ENCODE peak calls at places on chromosomes 5 and 9, in eight cellular contexts. One of them, this sample, is unnamed.

GRCh38 chr5:92371889-92372235 is 988.7 kb upstream of the ARRDC3 start:
- DNase-seq in AG04450: no peak
- DNase-seq in heart left ventricle: no peak
- DNase-seq in SK-N-MC: no peak
- DNase-seq in IMR-90: peak
- DNase-seq in CD8-positive, alpha-beta T cell: no peak
- DNase-seq in GM23248: peak
- DNase-seq in CD8-positive, alpha-beta memory T cell: no peak
- DNase-seq in this sample: no peak

GRCh38 chr9:37085233-37085632 is 35.1 kb upstream of the ZCCHC7 start:
- DNase-seq in AG04450: no peak
- DNase-seq in heart left ventricle: no peak
- DNase-seq in SK-N-MC: no peak
- DNase-seq in IMR-90: no peak
- DNase-seq in CD8-positive, alpha-beta T cell: no peak
- DNase-seq in GM23248: no peak
- DNase-seq in CD8-positive, alpha-beta memory T cell: no peak
- DNase-seq in this sample: no peak

GRCh38 chr9:124788542-124789217 is 11.7 kb downstream of the OLFML2A start:
- DNase-seq in AG04450: no peak
- DNase-seq in heart left ventricle: no peak
- DNase-seq in SK-N-MC: no peak
- DNase-seq in IMR-90: no peak
- DNase-seq in CD8-positive, alpha-beta T cell: no peak
- DNase-seq in GM23248: no peak
- DNase-seq in CD8-positive, alpha-beta memory T cell: no peak
- DNase-seq in this sample: no peak

GRCh38 chr5:34620185-34620584 is 35.9 kb upstream of the RAI14 start:
- DNase-seq in AG04450: no peak
- DNase-seq in heart left ventricle: no peak
- DNase-seq in SK-N-MC: no peak
- DNase-seq in IMR-90: no peak
- DNase-seq in CD8-positive, alpha-beta T cell: no peak
- DNase-seq in GM23248: peak
- DNase-seq in CD8-positive, alpha-beta memory T cell: no peak
- DNase-seq in this sample: no peak

GRCh38 chr5:78320461-78320860 is 26.0 kb upstream of the AP3B1 start:
- DNase-seq in AG04450: peak
- DNase-seq in heart left ventricle: no peak
- DNase-seq in SK-N-MC: peak
- DNase-seq in IMR-90: peak
- DNase-seq in CD8-positive, alpha-beta T cell: no peak
- DNase-seq in GM23248: peak
- DNase-seq in CD8-positive, alpha-beta memory T cell: no peak
- DNase-seq in this sample: no peak

GRCh38 chr9:122812736-122813135 is 12.8 kb downstream of the OR1K1 start:
- DNase-seq in AG04450: no peak
- DNase-seq in heart left ventricle: no peak
- DNase-seq in SK-N-MC: no peak
- DNase-seq in IMR-90: no peak
- DNase-seq in CD8-positive, alpha-beta T cell: no peak
- DNase-seq in GM23248: peak
- DNase-seq in CD8-positive, alpha-beta memory T cell: no peak
- DNase-seq in this sample: no peak

GRCh38 chr5:42985129-42986037 is 54.7 kb downstream of the ANXA2R start:
- DNase-seq in AG04450: no peak
- DNase-seq in heart left ventricle: no peak
- DNase-seq in SK-N-MC: no peak
- DNase-seq in IMR-90: peak
- DNase-seq in CD8-positive, alpha-beta T cell: no peak
- DNase-seq in GM23248: peak
- DNase-seq in CD8-positive, alpha-beta memory T cell: no peak
- DNase-seq in this sample: no peak

GRCh38 chr5:112237456-112237855 is 181.6 kb downstream of the EPB41L4A start:
- DNase-seq in AG04450: no peak
- DNase-seq in heart left ventricle: no peak
- DNase-seq in SK-N-MC: no peak
- DNase-seq in IMR-90: no peak
- DNase-seq in CD8-positive, alpha-beta T cell: no peak
- DNase-seq in GM23248: no peak
- DNase-seq in CD8-positive, alpha-beta memory T cell: no peak
- DNase-seq in this sample: no peak

GRCh38 chr9:103991698-103992097 is 102.4 kb upstream of the SMC2 start:
- DNase-seq in AG04450: no peak
- DNase-seq in heart left ventricle: no peak
- DNase-seq in SK-N-MC: no peak
- DNase-seq in IMR-90: no peak
- DNase-seq in CD8-positive, alpha-beta T cell: no peak
- DNase-seq in GM23248: no peak
- DNase-seq in CD8-positive, alpha-beta memory T cell: no peak
- DNase-seq in this sample: no peak

GRCh38 chr5:16539169-16539666 is 73.6 kb upstream of the ZNF622 start:
- DNase-seq in AG04450: no peak
- DNase-seq in heart left ventricle: peak
- DNase-seq in SK-N-MC: no peak
- DNase-seq in IMR-90: peak
- DNase-seq in CD8-positive, alpha-beta T cell: no peak
- DNase-seq in GM23248: peak
- DNase-seq in CD8-positive, alpha-beta memory T cell: no peak
- DNase-seq in this sample: no peak
- H3K27ac ChIP-seq in AG04450: no peak
- H3K27ac ChIP-seq in heart left ventricle: peak
- H3K27ac ChIP-seq in SK-N-MC: no peak
- H3K27ac ChIP-seq in IMR-90: no peak
- H3K27ac ChIP-seq in CD8-positive, alpha-beta T cell: no peak
- H3K27ac ChIP-seq in GM23248: peak
- H3K27ac ChIP-seq in CD8-positive, alpha-beta memory T cell: no peak
- H3K27ac ChIP-seq in this sample: peak

DNA sequence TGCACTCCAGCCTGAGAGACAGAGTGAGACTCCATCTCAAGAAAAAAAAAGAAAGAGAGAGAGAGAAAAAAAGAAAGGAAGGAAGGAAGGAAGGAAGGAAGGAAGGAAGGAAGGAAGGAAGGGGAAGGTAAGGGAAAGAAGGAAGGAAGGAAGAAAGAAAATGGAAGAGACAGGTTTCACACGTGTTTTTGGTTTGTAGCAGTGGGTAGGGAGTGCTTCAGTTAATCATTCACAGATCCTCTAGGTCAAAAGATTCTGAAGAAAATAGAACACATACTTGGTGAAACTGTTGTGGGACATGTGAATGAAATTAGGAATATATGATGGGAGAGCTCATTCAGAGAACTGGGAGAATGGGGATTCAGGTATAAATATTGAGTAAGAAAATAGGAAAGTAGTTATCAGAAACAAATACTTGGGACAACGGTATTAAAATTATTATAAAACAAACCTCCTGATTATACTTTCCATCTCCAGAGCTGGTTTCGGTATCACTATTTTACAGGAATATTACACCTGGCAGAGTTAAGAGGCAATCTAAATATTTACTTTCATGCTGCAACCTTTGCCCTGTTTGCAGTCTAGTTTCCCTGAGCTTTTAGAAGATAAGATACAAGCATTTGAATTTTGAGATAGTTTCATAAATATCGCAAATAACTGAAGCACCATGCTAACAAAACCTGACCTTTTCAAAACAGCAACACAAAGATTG is 37.2 kb downstream of the MARVELD2 start:
- DNase-seq in AG04450: no peak
- DNase-seq in heart left ventricle: no peak
- DNase-seq in SK-N-MC: peak
- DNase-seq in IMR-90: no peak
- DNase-seq in CD8-positive, alpha-beta T cell: no peak
- DNase-seq in GM23248: no peak
- DNase-seq in CD8-positive, alpha-beta memory T cell: no peak
- DNase-seq in this sample: no peak
- H3K27ac ChIP-seq in AG04450: no peak
- H3K27ac ChIP-seq in heart left ventricle: no peak
- H3K27ac ChIP-seq in SK-N-MC: peak
- H3K27ac ChIP-seq in IMR-90: no peak
- H3K27ac ChIP-seq in CD8-positive, alpha-beta T cell: no peak
- H3K27ac ChIP-seq in GM23248: no peak
- H3K27ac ChIP-seq in CD8-positive, alpha-beta memory T cell: no peak
- H3K27ac ChIP-seq in this sample: no peak

DNA sequence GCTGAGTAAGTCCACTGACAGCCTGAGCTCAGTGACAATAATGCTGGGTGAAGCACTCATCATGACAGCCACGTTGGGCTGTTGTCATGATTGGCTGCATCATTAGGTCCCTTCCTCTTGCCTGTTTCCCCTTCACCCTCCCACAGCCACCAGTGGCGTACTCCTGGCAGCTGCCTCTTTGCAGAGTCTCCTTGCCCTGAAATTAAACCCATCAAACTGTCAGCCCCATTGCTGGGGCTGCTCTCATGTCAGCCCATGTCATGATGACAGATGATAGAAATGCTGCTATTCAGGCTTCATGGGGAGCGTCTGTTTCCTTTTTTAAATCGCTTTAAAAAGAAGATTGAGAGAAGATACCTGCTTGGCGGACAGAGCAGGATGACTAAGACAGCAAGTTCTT is 327.4 kb downstream of the AGTPBP1 start:
- DNase-seq in AG04450: no peak
- DNase-seq in heart left ventricle: no peak
- DNase-seq in SK-N-MC: no peak
- DNase-seq in IMR-90: no peak
- DNase-seq in CD8-positive, alpha-beta T cell: no peak
- DNase-seq in GM23248: no peak
- DNase-seq in CD8-positive, alpha-beta memory T cell: no peak
- DNase-seq in this sample: peak
- H3K27ac ChIP-seq in AG04450: no peak
- H3K27ac ChIP-seq in heart left ventricle: no peak
- H3K27ac ChIP-seq in SK-N-MC: no peak
- H3K27ac ChIP-seq in IMR-90: no peak
- H3K27ac ChIP-seq in CD8-positive, alpha-beta T cell: no peak
- H3K27ac ChIP-seq in GM23248: no peak
- H3K27ac ChIP-seq in CD8-positive, alpha-beta memory T cell: no peak
- H3K27ac ChIP-seq in this sample: peak

GRCh38 chr5:131361677-131362315 is 97.9 kb downstream of the CDC42SE2 start:
- DNase-seq in AG04450: no peak
- DNase-seq in heart left ventricle: no peak
- DNase-seq in SK-N-MC: no peak
- DNase-seq in IMR-90: no peak
- DNase-seq in CD8-positive, alpha-beta T cell: no peak
- DNase-seq in GM23248: no peak
- DNase-seq in CD8-positive, alpha-beta memory T cell: no peak
- DNase-seq in this sample: no peak
- H3K27ac ChIP-seq in AG04450: no peak
- H3K27ac ChIP-seq in heart left ventricle: no peak
- H3K27ac ChIP-seq in SK-N-MC: no peak
- H3K27ac ChIP-seq in IMR-90: no peak
- H3K27ac ChIP-seq in CD8-positive, alpha-beta T cell: no peak
- H3K27ac ChIP-seq in GM23248: no peak
- H3K27ac ChIP-seq in CD8-positive, alpha-beta memory T cell: no peak
- H3K27ac ChIP-seq in this sample: no peak

GRCh38 chr9:121373401-121373769 is 3.3 kb upstream of the STOM start:
- DNase-seq in AG04450: no peak
- DNase-seq in heart left ventricle: no peak
- DNase-seq in SK-N-MC: no peak
- DNase-seq in IMR-90: peak
- DNase-seq in CD8-positive, alpha-beta T cell: no peak
- DNase-seq in GM23248: no peak
- DNase-seq in CD8-positive, alpha-beta memory T cell: no peak
- DNase-seq in this sample: no peak

GRCh38 chr9:121371495-121371911 is 1.5 kb upstream of the STOM start:
- DNase-seq in AG04450: no peak
- DNase-seq in heart left ventricle: no peak
- DNase-seq in SK-N-MC: no peak
- DNase-seq in IMR-90: no peak
- DNase-seq in CD8-positive, alpha-beta T cell: no peak
- DNase-seq in GM23248: no peak
- DNase-seq in CD8-positive, alpha-beta memory T cell: no peak
- DNase-seq in this sample: no peak

GRCh38 chr9:121369595-121370265 is at the start of gene STOM:
- DNase-seq in AG04450: peak
- DNase-seq in heart left ventricle: peak
- DNase-seq in SK-N-MC: no peak
- DNase-seq in IMR-90: peak
- DNase-seq in CD8-positive, alpha-beta T cell: peak
- DNase-seq in GM23248: peak
- DNase-seq in CD8-positive, alpha-beta memory T cell: peak
- DNase-seq in this sample: no peak

GRCh38 chr9:121372563-121373400 is 2.7 kb upstream of the STOM start:
- DNase-seq in AG04450: peak
- DNase-seq in heart left ventricle: no peak
- DNase-seq in SK-N-MC: no peak
- DNase-seq in IMR-90: peak
- DNase-seq in CD8-positive, alpha-beta T cell: no peak
- DNase-seq in GM23248: peak
- DNase-seq in CD8-positive, alpha-beta memory T cell: no peak
- DNase-seq in this sample: no peak

GRCh38 chr9:121372239-121372562 is 2.2 kb upstream of the STOM start:
- DNase-seq in AG04450: no peak
- DNase-seq in heart left ventricle: no peak
- DNase-seq in SK-N-MC: no peak
- DNase-seq in IMR-90: no peak
- DNase-seq in CD8-positive, alpha-beta T cell: no peak
- DNase-seq in GM23248: no peak
- DNase-seq in CD8-positive, alpha-beta memory T cell: no peak
- DNase-seq in this sample: no peak
- H3K27ac ChIP-seq in AG04450: peak
- H3K27ac ChIP-seq in heart left ventricle: peak
- H3K27ac ChIP-seq in SK-N-MC: no peak
- H3K27ac ChIP-seq in IMR-90: peak
- H3K27ac ChIP-seq in CD8-positive, alpha-beta T cell: no peak
- H3K27ac ChIP-seq in GM23248: no peak
- H3K27ac ChIP-seq in CD8-positive, alpha-beta memory T cell: no peak
- H3K27ac ChIP-seq in this sample: no peak

GRCh38 chr5:128220841-128221240 is 137.3 kb downstream of the SLC12A2 start:
- DNase-seq in AG04450: no peak
- DNase-seq in heart left ventricle: no peak
- DNase-seq in SK-N-MC: no peak
- DNase-seq in IMR-90: no peak
- DNase-seq in CD8-positive, alpha-beta T cell: no peak
- DNase-seq in GM23248: no peak
- DNase-seq in CD8-positive, alpha-beta memory T cell: no peak
- DNase-seq in this sample: no peak

GRCh38 chr5:128224336-128224735 is 140.8 kb downstream of the SLC12A2 start:
- DNase-seq in AG04450: no peak
- DNase-seq in heart left ventricle: no peak
- DNase-seq in SK-N-MC: no peak
- DNase-seq in IMR-90: no peak
- DNase-seq in CD8-positive, alpha-beta T cell: no peak
- DNase-seq in GM23248: peak
- DNase-seq in CD8-positive, alpha-beta memory T cell: no peak
- DNase-seq in this sample: no peak

GRCh38 chr5:128228506-128228905 is 144.9 kb downstream of the SLC12A2 start:
- DNase-seq in AG04450: no peak
- DNase-seq in heart left ventricle: no peak
- DNase-seq in SK-N-MC: no peak
- DNase-seq in IMR-90: peak
- DNase-seq in CD8-positive, alpha-beta T cell: no peak
- DNase-seq in GM23248: peak
- DNase-seq in CD8-positive, alpha-beta memory T cell: no peak
- DNase-seq in this sample: no peak

GRCh38 chr5:128227984-128228383 is 144.4 kb downstream of the SLC12A2 start:
- DNase-seq in AG04450: peak
- DNase-seq in heart left ventricle: no peak
- DNase-seq in SK-N-MC: no peak
- DNase-seq in IMR-90: peak
- DNase-seq in CD8-positive, alpha-beta T cell: no peak
- DNase-seq in GM23248: peak
- DNase-seq in CD8-positive, alpha-beta memory T cell: no peak
- DNase-seq in this sample: no peak

GRCh38 chr5:128225245-128226030 is 141.9 kb downstream of the SLC12A2 start:
- DNase-seq in AG04450: no peak
- DNase-seq in heart left ventricle: no peak
- DNase-seq in SK-N-MC: no peak
- DNase-seq in IMR-90: no peak
- DNase-seq in CD8-positive, alpha-beta T cell: no peak
- DNase-seq in GM23248: no peak
- DNase-seq in CD8-positive, alpha-beta memory T cell: no peak
- DNase-seq in this sample: no peak
- H3K27ac ChIP-seq in AG04450: no peak
- H3K27ac ChIP-seq in heart left ventricle: no peak
- H3K27ac ChIP-seq in SK-N-MC: no peak
- H3K27ac ChIP-seq in IMR-90: no peak
- H3K27ac ChIP-seq in CD8-positive, alpha-beta T cell: no peak
- H3K27ac ChIP-seq in GM23248: no peak
- H3K27ac ChIP-seq in CD8-positive, alpha-beta memory T cell: no peak
- H3K27ac ChIP-seq in this sample: no peak

This sample was measured in caudate nucleus.